ENCODE peak calls at places on chromosomes 3 and 15, in five cellular contexts. J is stimulated activated CD4-positive, alpha-beta T cell treated with anti-CD3 and anti-CD28 coated beads, Interleukin-4, amount 100 ng/mL, for 48 hours; X is spleen; T is pancreas; L is AG04450. N is an unnamed sample.

GRCh38 chr15:96350884-96351639 is 20.6 kb downstream of the NR2F2 start:
- DNase-seq in J (no peak), X (no peak), T (no peak), L (no peak), N (no peak)

GRCh38 chr3:28376424-28376823 is 27.8 kb upstream of the AZI2 start:
- DNase-seq in L (peak), J (no peak), T (no peak), X (no peak), N (no peak)

GRCh38 chr15:57111002-57111401 is 192.6 kb downstream of the TCF12 start:
- DNase-seq in X (no peak), J (no peak), L (no peak), T (no peak), N (no peak)

GRCh38 chr15:67777071-67777470 is 48.2 kb upstream of the SKOR1 start:
- DNase-seq in X (no peak), J (no peak), T (no peak), L (no peak), N (no peak)

GRCh38 chr3:122405015-122405414 is 10.8 kb downstream of the WDR5B start:
- DNase-seq in X (no peak), J (no peak), T (no peak), L (no peak), N (no peak)

GRCh38 chr15:58279106-58279505 is 140.9 kb downstream of the AQP9 start:
- DNase-seq in L (no peak), J (no peak), T (no peak), X (no peak), N (no peak)

GRCh38 chr3:150635526-150635925 is 32.4 kb downstream of the SELENOT start:
- DNase-seq in T (no peak), L (no peak), J (no peak), X (no peak), N (no peak)

GRCh38 chr3:80705290-80705689 is 937.5 kb upstream of the ROBO1 start:
- DNase-seq in T (no peak), L (no peak), X (no peak), J (no peak), N (no peak)

GRCh38 chr3:105598047-105598796 is 231.5 kb downstream of the ALCAM start:
- DNase-seq in J (no peak), T (no peak), X (no peak), L (peak), N (peak)

GRCh38 chr15:43105077-43105769 is 615 bp downstream of the UBR1 start:
- DNase-seq in L (no peak), T (peak), J (peak), X (no peak), N (no peak)

GRCh38 chr3:132038198-132038825 is 3.5 kb upstream of the CPNE4 start:
- DNase-seq in J (no peak), L (no peak), T (no peak), X (no peak), N (no peak)

GRCh38 chr3:196219194-196219969 is 3.0 kb downstream of the SLC51A start:
- DNase-seq in L (peak), J (peak), T (no peak), X (peak), N (no peak)